ENCODE peak calls at places on chromosomes 7 and 10, in seven cellular contexts. One of them, this sample, is unnamed. For H3K4me1, the result is how much of the 10 kb centered on the place peaks cover.

GRCh38 chr7:159107052-159107892 is 37.4 kb downstream of the VIPR2 start:
- DNase-seq in tibial nerve: no peak
- DNase-seq in A549: no peak
- DNase-seq in suprapubic skin: no peak
- DNase-seq in ovary: peak
- DNase-seq in body of pancreas: no peak
- DNase-seq in uterus: no peak
- DNase-seq in this sample: no peak

GRCh38 chr10:101291254-101292193 is 62.3 kb upstream of the LBX1 start:
- DNase-seq in body of pancreas: peak
- DNase-seq in ovary: peak
- DNase-seq in suprapubic skin: no peak
- DNase-seq in uterus: peak
- DNase-seq in tibial nerve: no peak
- DNase-seq in A549: peak
- DNase-seq in this sample: peak

GRCh38 chr10:18312385-18313145 is 172.3 kb downstream of the CACNB2 start:
- DNase-seq in uterus: no peak
- DNase-seq in ovary: peak
- DNase-seq in tibial nerve: peak
- DNase-seq in body of pancreas: no peak
- DNase-seq in suprapubic skin: no peak
- DNase-seq in A549: peak
- DNase-seq in this sample: no peak

GRCh38 chr10:112184052-112184371 is 447 bp upstream of the GPAM start:
- DNase-seq in tibial nerve: no peak
- DNase-seq in A549: no peak
- DNase-seq in uterus: no peak
- DNase-seq in ovary: no peak
- DNase-seq in body of pancreas: no peak
- DNase-seq in suprapubic skin: no peak
- DNase-seq in this sample: no peak

GRCh38 chr10:25895856-25896255 is 38.2 kb upstream of the MYO3A start:
- DNase-seq in ovary: no peak
- DNase-seq in suprapubic skin: no peak
- DNase-seq in body of pancreas: no peak
- DNase-seq in uterus: no peak
- DNase-seq in tibial nerve: no peak
- DNase-seq in A549: no peak
- DNase-seq in this sample: no peak

GRCh38 chr7:2383543-2384274 is 19.7 kb upstream of the CHST12 start:
- DNase-seq in tibial nerve: no peak
- DNase-seq in A549: no peak
- DNase-seq in body of pancreas: no peak
- DNase-seq in uterus: no peak
- DNase-seq in ovary: no peak
- DNase-seq in suprapubic skin: peak
- DNase-seq in this sample: no peak

GRCh38 chr10:99467236-99467999 is 37.0 kb upstream of the GOT1 start:
- DNase-seq in uterus: no peak
- DNase-seq in ovary: no peak
- DNase-seq in body of pancreas: no peak
- DNase-seq in A549: no peak
- DNase-seq in suprapubic skin: no peak
- DNase-seq in tibial nerve: no peak
- DNase-seq in this sample: no peak

GRCh38 chr10:3666525-3667302 is 118.3 kb downstream of the KLF6 start:
- DNase-seq in body of pancreas: no peak
- DNase-seq in uterus: no peak
- DNase-seq in suprapubic skin: no peak
- DNase-seq in tibial nerve: no peak
- DNase-seq in A549: no peak
- DNase-seq in ovary: no peak
- DNase-seq in this sample: no peak

GRCh38 chr10:72097448-72098300 is 9.3 kb upstream of the SPOCK2 start:
- DNase-seq in body of pancreas: peak
- DNase-seq in A549: peak
- DNase-seq in ovary: no peak
- DNase-seq in uterus: no peak
- DNase-seq in suprapubic skin: no peak
- DNase-seq in tibial nerve: no peak
- DNase-seq in this sample: no peak

GRCh38 chr10:29977161-29977560 is 82.2 kb downstream of the JCAD start:
- DNase-seq in suprapubic skin: no peak
- DNase-seq in tibial nerve: no peak
- DNase-seq in body of pancreas: no peak
- DNase-seq in uterus: no peak
- DNase-seq in ovary: no peak
- DNase-seq in A549: no peak
- DNase-seq in this sample: no peak

GRCh38 chr7:47480576-47481538 is 101.1 kb downstream of the TNS3 start:
- DNase-seq in suprapubic skin: no peak
- DNase-seq in body of pancreas: no peak
- DNase-seq in ovary: no peak
- DNase-seq in uterus: no peak
- DNase-seq in A549: no peak
- DNase-seq in tibial nerve: no peak
- DNase-seq in this sample: peak

GRCh38 chr10:30374353-30374752 is 25.3 kb upstream of the MTPAP start:
- DNase-seq in tibial nerve: no peak
- DNase-seq in suprapubic skin: no peak
- DNase-seq in uterus: no peak
- DNase-seq in body of pancreas: no peak
- DNase-seq in A549: no peak
- DNase-seq in ovary: no peak
- DNase-seq in this sample: no peak

GRCh38 chr7:14294637-14295036 is 305.2 kb upstream of the ETV1 start:
- DNase-seq in uterus: no peak
- DNase-seq in suprapubic skin: no peak
- DNase-seq in ovary: no peak
- DNase-seq in tibial nerve: no peak
- DNase-seq in A549: no peak
- DNase-seq in body of pancreas: no peak
- DNase-seq in this sample: no peak

GRCh38 chr10:74917481-74918077 is 91.2 kb downstream of the KAT6B start:
- DNase-seq in A549: peak
- DNase-seq in tibial nerve: no peak
- DNase-seq in ovary: no peak
- DNase-seq in uterus: no peak
- DNase-seq in body of pancreas: no peak
- DNase-seq in suprapubic skin: no peak
- DNase-seq in this sample: no peak

GRCh38 chr10:88553116-88553752 is 29.9 kb downstream of the RNLS start:
- DNase-seq in A549: peak
- DNase-seq in tibial nerve: peak
- DNase-seq in uterus: peak
- DNase-seq in body of pancreas: peak
- DNase-seq in suprapubic skin: no peak
- DNase-seq in ovary: peak
- DNase-seq in this sample: peak

GRCh38 chr10:127145173-127145572 is 51.2 kb downstream of the INSYN2A start:
- DNase-seq in A549: peak
- DNase-seq in uterus: no peak
- DNase-seq in body of pancreas: no peak
- DNase-seq in tibial nerve: no peak
- DNase-seq in suprapubic skin: no peak
- DNase-seq in ovary: no peak
- DNase-seq in this sample: no peak

GRCh38 chr7:26419198-26419597 is 127.5 kb downstream of the SNX10 start:
- DNase-seq in body of pancreas: no peak
- DNase-seq in A549: no peak
- DNase-seq in uterus: no peak
- DNase-seq in suprapubic skin: no peak
- DNase-seq in ovary: no peak
- DNase-seq in tibial nerve: no peak
- DNase-seq in this sample: no peak
- H3K4me1 ChIP-seq in body of pancreas: under half
- H3K4me1 ChIP-seq in A549: under half
- H3K4me1 ChIP-seq in uterus: under half
- H3K4me1 ChIP-seq in suprapubic skin: under half
- H3K4me1 ChIP-seq in ovary: under half
- H3K4me1 ChIP-seq in tibial nerve: under half
- H3K4me1 ChIP-seq in this sample: under half

GRCh38 chr7:77808517-77808916 is 9.9 kb downstream of the PHTF2 start:
- DNase-seq in tibial nerve: no peak
- DNase-seq in body of pancreas: no peak
- DNase-seq in ovary: no peak
- DNase-seq in uterus: no peak
- DNase-seq in A549: no peak
- DNase-seq in suprapubic skin: no peak
- DNase-seq in this sample: no peak

GRCh38 chr7:77806425-77806824 is 7.9 kb downstream of the PHTF2 start:
- DNase-seq in tibial nerve: no peak
- DNase-seq in A549: no peak
- DNase-seq in suprapubic skin: no peak
- DNase-seq in ovary: no peak
- DNase-seq in uterus: no peak
- DNase-seq in body of pancreas: no peak
- DNase-seq in this sample: no peak

GRCh38 chr7:77813180-77813579 is 14.6 kb downstream of the PHTF2 start:
- DNase-seq in suprapubic skin: no peak
- DNase-seq in body of pancreas: no peak
- DNase-seq in ovary: no peak
- DNase-seq in A549: no peak
- DNase-seq in tibial nerve: no peak
- DNase-seq in uterus: no peak
- DNase-seq in this sample: no peak

DNA sequence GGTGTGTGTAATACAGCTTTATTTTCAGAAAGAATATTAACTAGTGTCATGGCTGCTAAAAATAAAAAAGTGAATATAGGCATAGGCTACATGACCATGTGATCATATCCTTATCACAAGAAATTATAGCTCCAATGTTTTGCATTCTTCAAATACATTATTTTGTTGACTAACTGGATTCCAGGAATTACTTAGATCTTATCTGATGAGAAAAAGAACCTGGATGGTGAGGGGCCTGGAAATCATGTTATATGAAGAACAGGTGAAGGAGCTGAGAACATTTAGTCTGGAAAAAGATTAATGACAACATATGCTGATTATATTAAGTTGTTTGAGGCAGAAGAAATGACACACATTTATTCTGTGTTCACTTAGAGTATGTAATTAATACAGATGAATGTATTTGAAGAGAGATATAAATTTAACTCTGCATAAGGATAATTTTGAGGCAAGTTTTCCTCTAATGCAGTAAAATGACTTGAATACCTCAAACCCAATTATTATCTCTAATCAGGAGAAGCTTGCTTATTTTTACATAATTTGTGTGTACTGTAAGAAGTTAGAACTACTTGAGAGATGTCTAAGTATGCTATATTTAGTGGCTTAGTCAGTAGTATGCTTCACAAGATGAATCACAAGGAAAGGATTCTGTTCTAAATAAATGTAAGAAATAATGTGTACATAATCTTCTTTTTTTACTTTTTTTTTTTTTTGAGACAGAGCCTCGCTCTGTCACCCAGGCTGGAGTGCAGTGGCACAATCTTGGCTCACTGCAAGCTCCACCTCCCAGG is 13.5 kb downstream of the PHTF2 start:
- DNase-seq in suprapubic skin: no peak
- DNase-seq in A549: no peak
- DNase-seq in tibial nerve: no peak
- DNase-seq in body of pancreas: no peak
- DNase-seq in uterus: no peak
- DNase-seq in ovary: no peak
- DNase-seq in this sample: no peak
- H3K27ac ChIP-seq in suprapubic skin: no peak
- H3K27ac ChIP-seq in A549: no peak
- H3K27ac ChIP-seq in tibial nerve: no peak
- H3K27ac ChIP-seq in body of pancreas: no peak
- H3K27ac ChIP-seq in uterus: no peak
- H3K27ac ChIP-seq in ovary: no peak
- H3K27ac ChIP-seq in this sample: no peak

GRCh38 chr10:73119457-73119856 is 9.2 kb downstream of the NUDT13 start:
- DNase-seq in uterus: no peak
- DNase-seq in tibial nerve: no peak
- DNase-seq in A549: no peak
- DNase-seq in ovary: no peak
- DNase-seq in suprapubic skin: no peak
- DNase-seq in body of pancreas: no peak
- DNase-seq in this sample: no peak

GRCh38 chr10:73119952-73120351 is 9.7 kb downstream of the NUDT13 start:
- DNase-seq in suprapubic skin: no peak
- DNase-seq in ovary: no peak
- DNase-seq in body of pancreas: no peak
- DNase-seq in A549: no peak
- DNase-seq in uterus: no peak
- DNase-seq in tibial nerve: no peak
- DNase-seq in this sample: no peak

GRCh38 chr10:73116017-73116416 is 5.8 kb downstream of the NUDT13 start:
- DNase-seq in body of pancreas: no peak
- DNase-seq in tibial nerve: no peak
- DNase-seq in ovary: no peak
- DNase-seq in uterus: no peak
- DNase-seq in A549: no peak
- DNase-seq in suprapubic skin: no peak
- DNase-seq in this sample: no peak

GRCh38 chr10:73113543-73113942 is 3.3 kb downstream of the NUDT13 start:
- DNase-seq in body of pancreas: no peak
- DNase-seq in ovary: no peak
- DNase-seq in A549: no peak
- DNase-seq in uterus: no peak
- DNase-seq in suprapubic skin: no peak
- DNase-seq in tibial nerve: no peak
- DNase-seq in this sample: no peak

DNA sequence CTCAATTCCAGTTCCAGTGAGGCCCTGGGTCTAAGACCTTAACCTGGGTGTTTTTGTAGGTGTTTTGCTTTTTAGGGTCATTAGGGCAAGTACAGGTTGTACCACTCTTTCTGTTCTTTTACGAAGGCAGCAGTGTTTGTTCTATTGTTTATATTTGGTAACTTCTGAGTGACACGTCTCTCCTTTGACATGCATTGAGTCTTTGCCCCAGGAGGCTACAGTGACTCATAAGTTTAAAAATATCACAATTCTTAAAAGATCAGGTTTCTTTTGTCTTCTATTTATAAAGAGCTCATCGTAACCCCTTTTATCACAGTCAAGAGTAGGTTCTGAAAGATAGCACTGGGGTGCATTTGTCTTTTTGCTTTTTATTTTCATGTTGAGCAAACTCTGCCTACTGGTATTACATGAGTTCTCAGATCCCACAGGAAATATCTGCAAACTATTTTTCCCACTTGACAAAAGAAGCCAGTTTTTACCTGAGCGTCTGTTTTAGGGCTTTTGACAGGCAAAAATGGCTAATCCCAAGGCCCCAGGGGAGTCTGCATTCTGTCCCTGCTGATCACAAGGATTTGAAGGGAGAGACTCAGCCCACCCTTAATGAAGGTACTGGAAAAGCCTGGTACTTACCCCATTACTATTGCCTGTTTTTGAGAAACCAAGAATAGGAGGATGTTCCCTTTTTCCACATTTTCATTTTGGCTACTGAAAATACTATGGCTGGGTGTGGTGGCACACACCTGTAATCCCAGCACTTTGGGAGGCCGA is 7.9 kb downstream of the NUDT13 start:
- DNase-seq in suprapubic skin: no peak
- DNase-seq in tibial nerve: no peak
- DNase-seq in uterus: no peak
- DNase-seq in A549: no peak
- DNase-seq in body of pancreas: no peak
- DNase-seq in ovary: no peak
- DNase-seq in this sample: no peak
- TF ChIP-seq POLR2A in suprapubic skin: no peak
- TF ChIP-seq POLR2A in tibial nerve: no peak
- TF ChIP-seq POLR2A in uterus: no peak
- TF ChIP-seq POLR2A in A549: no peak
- TF ChIP-seq POLR2A in body of pancreas: no peak
- TF ChIP-seq POLR2A in ovary: no peak
- TF ChIP-seq POLR2A in this sample: no peak

GRCh38 chr7:41696323-41696916 is 6.5 kb downstream of the INHBA start:
- DNase-seq in suprapubic skin: no peak
- DNase-seq in A549: peak
- DNase-seq in ovary: peak
- DNase-seq in body of pancreas: peak
- DNase-seq in tibial nerve: peak
- DNase-seq in uterus: peak
- DNase-seq in this sample: peak
- H3K4me1 ChIP-seq in suprapubic skin: under half
- H3K4me1 ChIP-seq in A549: under half
- H3K4me1 ChIP-seq in ovary: under half
- H3K4me1 ChIP-seq in body of pancreas: under half
- H3K4me1 ChIP-seq in tibial nerve: under half
- H3K4me1 ChIP-seq in uterus: under half
- H3K4me1 ChIP-seq in this sample: under half